ENCODE peak calls at places on chromosomes 3 and 15, in ten cellular contexts. One of them, this sample, is unnamed. For H3K9me3, the result is how much of the 10 kb centered on the place peaks cover.

GRCh38 chr3:187735837-187736236 is 9.4 kb downstream of the BCL6 start:
- DNase-seq in suprapubic skin: no peak
- DNase-seq in transverse colon: no peak
- DNase-seq in spleen: no peak
- DNase-seq in breast epithelium: peak
- DNase-seq in K562: no peak
- DNase-seq in HCT116: no peak
- DNase-seq in prostate gland: no peak
- DNase-seq in GM12878: no peak
- DNase-seq in esophagus muscularis mucosa: no peak
- DNase-seq in this sample: no peak

GRCh38 chr3:9841015-9841414 is 2.8 kb downstream of the RPUSD3 start:
- DNase-seq in suprapubic skin: no peak
- DNase-seq in transverse colon: no peak
- DNase-seq in spleen: no peak
- DNase-seq in breast epithelium: no peak
- DNase-seq in K562: no peak
- DNase-seq in HCT116: no peak
- DNase-seq in prostate gland: no peak
- DNase-seq in GM12878: no peak
- DNase-seq in esophagus muscularis mucosa: no peak
- DNase-seq in this sample: no peak

GRCh38 chr3:46632792-46633191 is 20.5 kb downstream of the FAM240A start:
- DNase-seq in suprapubic skin: no peak
- DNase-seq in transverse colon: no peak
- DNase-seq in spleen: no peak
- DNase-seq in breast epithelium: no peak
- DNase-seq in K562: no peak
- DNase-seq in HCT116: no peak
- DNase-seq in prostate gland: no peak
- DNase-seq in GM12878: no peak
- DNase-seq in esophagus muscularis mucosa: peak
- DNase-seq in this sample: no peak

GRCh38 chr15:81189583-81190283 is 6.9 kb upstream of the IL16 start:
- DNase-seq in suprapubic skin: peak
- DNase-seq in transverse colon: peak
- DNase-seq in spleen: no peak
- DNase-seq in breast epithelium: peak
- DNase-seq in K562: no peak
- DNase-seq in HCT116: no peak
- DNase-seq in prostate gland: no peak
- DNase-seq in GM12878: no peak
- DNase-seq in esophagus muscularis mucosa: no peak
- DNase-seq in this sample: peak

GRCh38 chr3:10189557-10190374 is 25.0 kb downstream of the IRAK2 start:
- DNase-seq in suprapubic skin: peak
- DNase-seq in transverse colon: peak
- DNase-seq in spleen: peak
- DNase-seq in breast epithelium: peak
- DNase-seq in K562: no peak
- DNase-seq in HCT116: no peak
- DNase-seq in prostate gland: peak
- DNase-seq in GM12878: peak
- DNase-seq in esophagus muscularis mucosa: peak
- DNase-seq in this sample: no peak

GRCh38 chr15:58758141-58758540 is 8.6 kb upstream of the ADAM10 start:
- DNase-seq in suprapubic skin: no peak
- DNase-seq in transverse colon: no peak
- DNase-seq in spleen: no peak
- DNase-seq in breast epithelium: no peak
- DNase-seq in K562: peak
- DNase-seq in HCT116: no peak
- DNase-seq in prostate gland: no peak
- DNase-seq in GM12878: no peak
- DNase-seq in esophagus muscularis mucosa: no peak
- DNase-seq in this sample: no peak

GRCh38 chr3:134369861-134370596 is 4.2 kb downstream of the AMOTL2 start:
- DNase-seq in suprapubic skin: peak
- DNase-seq in transverse colon: no peak
- DNase-seq in spleen: peak
- DNase-seq in breast epithelium: no peak
- DNase-seq in K562: no peak
- DNase-seq in HCT116: no peak
- DNase-seq in prostate gland: no peak
- DNase-seq in GM12878: no peak
- DNase-seq in esophagus muscularis mucosa: no peak
- DNase-seq in this sample: no peak

GRCh38 chr3:159877924-159878323 is 110.7 kb upstream of the IL12A start:
- DNase-seq in suprapubic skin: no peak
- DNase-seq in transverse colon: no peak
- DNase-seq in spleen: no peak
- DNase-seq in breast epithelium: no peak
- DNase-seq in K562: no peak
- DNase-seq in HCT116: no peak
- DNase-seq in prostate gland: no peak
- DNase-seq in GM12878: no peak
- DNase-seq in esophagus muscularis mucosa: no peak
- DNase-seq in this sample: no peak

GRCh38 chr3:4994823-4995499 is 15.7 kb downstream of the BHLHE40 start:
- DNase-seq in suprapubic skin: peak
- DNase-seq in transverse colon: no peak
- DNase-seq in spleen: no peak
- DNase-seq in breast epithelium: peak
- DNase-seq in K562: peak
- DNase-seq in HCT116: peak
- DNase-seq in prostate gland: peak
- DNase-seq in GM12878: no peak
- DNase-seq in esophagus muscularis mucosa: no peak
- DNase-seq in this sample: peak

GRCh38 chr3:29514912-29515311 is 234.0 kb downstream of the RBMS3 start:
- DNase-seq in suprapubic skin: no peak
- DNase-seq in transverse colon: no peak
- DNase-seq in spleen: no peak
- DNase-seq in breast epithelium: no peak
- DNase-seq in K562: no peak
- DNase-seq in HCT116: no peak
- DNase-seq in prostate gland: no peak
- DNase-seq in GM12878: no peak
- DNase-seq in esophagus muscularis mucosa: no peak
- DNase-seq in this sample: no peak

GRCh38 chr15:92082217-92082843 is 228.8 kb downstream of the SLCO3A1 start:
- DNase-seq in suprapubic skin: no peak
- DNase-seq in transverse colon: peak
- DNase-seq in spleen: no peak
- DNase-seq in breast epithelium: no peak
- DNase-seq in K562: peak
- DNase-seq in HCT116: peak
- DNase-seq in prostate gland: peak
- DNase-seq in GM12878: no peak
- DNase-seq in esophagus muscularis mucosa: no peak
- DNase-seq in this sample: no peak

DNA sequence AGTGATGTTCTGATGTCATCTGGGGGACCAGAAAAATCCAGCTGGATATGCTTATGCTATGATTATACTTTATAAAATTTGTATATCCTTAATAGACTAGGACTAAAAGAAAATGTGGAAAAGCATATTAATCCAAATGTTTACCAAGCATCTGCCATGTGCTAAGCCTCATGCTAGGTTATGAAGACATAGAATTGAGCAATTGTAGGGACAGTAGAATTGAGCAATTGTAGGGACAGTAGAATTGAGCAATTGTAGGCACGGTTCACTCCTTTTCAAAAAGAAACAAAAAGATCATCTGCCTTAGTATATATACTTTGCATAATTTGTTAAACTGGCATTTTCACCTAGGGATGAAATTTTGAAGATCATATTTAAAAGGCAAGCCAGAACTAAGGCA is 18.3 kb downstream of the ABHD5 start:
- DNase-seq in suprapubic skin: no peak
- DNase-seq in transverse colon: no peak
- DNase-seq in spleen: no peak
- DNase-seq in breast epithelium: no peak
- DNase-seq in K562: no peak
- DNase-seq in HCT116: no peak
- DNase-seq in prostate gland: no peak
- DNase-seq in GM12878: no peak
- DNase-seq in esophagus muscularis mucosa: no peak
- DNase-seq in this sample: no peak
- TF ChIP-seq POLR2AphosphoS5 in suprapubic skin: peak
- TF ChIP-seq POLR2AphosphoS5 in transverse colon: no peak
- TF ChIP-seq POLR2AphosphoS5 in spleen: no peak
- TF ChIP-seq POLR2AphosphoS5 in breast epithelium: peak
- TF ChIP-seq POLR2AphosphoS5 in K562: no peak
- TF ChIP-seq POLR2AphosphoS5 in HCT116: no peak
- TF ChIP-seq POLR2AphosphoS5 in prostate gland: no peak
- TF ChIP-seq POLR2AphosphoS5 in GM12878: no peak
- TF ChIP-seq POLR2AphosphoS5 in esophagus muscularis mucosa: no peak
- TF ChIP-seq POLR2AphosphoS5 in this sample: peak

GRCh38 chr15:23589012-23589411 is 23.5 kb downstream of the MKRN3 start:
- DNase-seq in suprapubic skin: no peak
- DNase-seq in transverse colon: no peak
- DNase-seq in spleen: no peak
- DNase-seq in breast epithelium: no peak
- DNase-seq in K562: no peak
- DNase-seq in HCT116: no peak
- DNase-seq in prostate gland: no peak
- DNase-seq in GM12878: no peak
- DNase-seq in esophagus muscularis mucosa: peak
- DNase-seq in this sample: no peak

DNA sequence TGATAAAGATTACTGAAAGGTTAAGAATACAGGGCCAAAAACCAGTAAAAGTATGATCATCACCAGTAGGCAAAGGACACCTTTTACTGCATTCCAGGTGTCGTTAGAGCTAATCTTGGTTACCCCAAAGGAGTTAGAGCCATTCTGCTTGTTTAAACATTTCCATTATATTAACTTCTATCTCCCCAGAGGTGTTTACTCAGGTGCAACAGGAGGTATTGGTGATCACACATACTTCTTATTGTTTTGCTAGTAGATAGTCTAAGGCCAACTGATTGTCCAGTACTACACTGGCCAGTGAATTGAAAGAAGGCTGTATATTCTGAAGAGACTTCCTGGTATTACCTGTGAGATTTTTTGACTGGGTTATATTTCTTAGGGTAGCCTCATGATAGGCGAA is 22.8 kb downstream of the MKRN3 start:
- DNase-seq in suprapubic skin: no peak
- DNase-seq in transverse colon: no peak
- DNase-seq in spleen: no peak
- DNase-seq in breast epithelium: no peak
- DNase-seq in K562: no peak
- DNase-seq in HCT116: no peak
- DNase-seq in prostate gland: no peak
- DNase-seq in GM12878: no peak
- DNase-seq in esophagus muscularis mucosa: peak
- DNase-seq in this sample: no peak
- H3K9me3 ChIP-seq in suprapubic skin: under half
- H3K9me3 ChIP-seq in transverse colon: under half
- H3K9me3 ChIP-seq in spleen: under half
- H3K9me3 ChIP-seq in breast epithelium: under half
- H3K9me3 ChIP-seq in K562: under half
- H3K9me3 ChIP-seq in HCT116: under half
- H3K9me3 ChIP-seq in prostate gland: under half
- H3K9me3 ChIP-seq in GM12878: under half
- H3K9me3 ChIP-seq in esophagus muscularis mucosa: under half
- H3K9me3 ChIP-seq in this sample: under half

DNA sequence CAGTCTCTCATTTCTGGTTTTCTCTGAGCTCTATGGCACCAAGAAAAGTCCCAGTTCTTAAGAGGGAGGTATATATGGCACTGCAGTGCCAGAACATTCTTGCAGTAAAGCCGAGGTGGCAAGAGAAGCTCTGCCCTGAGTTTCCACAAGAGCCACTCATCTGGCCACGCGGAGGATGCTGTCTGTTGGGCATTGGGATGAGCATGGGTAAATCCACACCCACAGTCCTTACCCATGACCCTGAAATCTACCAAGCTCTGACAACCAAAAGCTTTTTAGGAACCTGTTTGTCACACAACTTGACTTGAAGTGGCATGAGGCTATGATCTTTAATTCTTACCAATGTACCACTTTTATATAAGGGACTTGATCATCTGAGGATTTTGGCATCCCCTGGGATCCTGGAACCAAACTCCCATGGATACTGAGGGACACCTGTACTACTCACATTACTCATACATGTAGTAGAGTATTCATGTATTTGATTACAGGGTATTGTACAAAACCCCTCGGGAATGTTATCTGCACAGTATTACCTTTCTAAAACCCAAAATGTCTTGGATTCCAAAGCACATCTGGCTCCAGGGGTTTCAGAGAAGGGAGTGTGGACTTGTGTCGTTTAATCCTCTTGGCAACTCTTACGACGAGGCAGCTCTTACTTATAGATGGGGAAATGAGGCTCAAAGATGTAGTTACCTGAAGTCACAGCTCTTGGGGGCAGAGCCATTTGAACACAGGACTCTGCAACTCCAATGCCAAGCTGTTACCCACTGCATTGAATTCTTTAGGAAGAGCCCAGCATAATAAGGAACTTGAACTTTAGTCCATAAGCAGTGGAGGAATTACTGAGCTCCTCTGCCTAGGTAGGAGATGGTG is 8.8 kb downstream of the RPL32 start:
- DNase-seq in suprapubic skin: no peak
- DNase-seq in transverse colon: no peak
- DNase-seq in spleen: peak
- DNase-seq in breast epithelium: no peak
- DNase-seq in K562: no peak
- DNase-seq in HCT116: no peak
- DNase-seq in prostate gland: no peak
- DNase-seq in GM12878: no peak
- DNase-seq in esophagus muscularis mucosa: no peak
- DNase-seq in this sample: no peak
- TF ChIP-seq POLR2A in suprapubic skin: no peak
- TF ChIP-seq POLR2A in transverse colon: no peak
- TF ChIP-seq POLR2A in spleen: no peak
- TF ChIP-seq POLR2A in breast epithelium: no peak
- TF ChIP-seq POLR2A in K562: peak
- TF ChIP-seq POLR2A in HCT116: no peak
- TF ChIP-seq POLR2A in prostate gland: no peak
- TF ChIP-seq POLR2A in GM12878: no peak
- TF ChIP-seq POLR2A in esophagus muscularis mucosa: no peak
- TF ChIP-seq POLR2A in this sample: no peak

DNA sequence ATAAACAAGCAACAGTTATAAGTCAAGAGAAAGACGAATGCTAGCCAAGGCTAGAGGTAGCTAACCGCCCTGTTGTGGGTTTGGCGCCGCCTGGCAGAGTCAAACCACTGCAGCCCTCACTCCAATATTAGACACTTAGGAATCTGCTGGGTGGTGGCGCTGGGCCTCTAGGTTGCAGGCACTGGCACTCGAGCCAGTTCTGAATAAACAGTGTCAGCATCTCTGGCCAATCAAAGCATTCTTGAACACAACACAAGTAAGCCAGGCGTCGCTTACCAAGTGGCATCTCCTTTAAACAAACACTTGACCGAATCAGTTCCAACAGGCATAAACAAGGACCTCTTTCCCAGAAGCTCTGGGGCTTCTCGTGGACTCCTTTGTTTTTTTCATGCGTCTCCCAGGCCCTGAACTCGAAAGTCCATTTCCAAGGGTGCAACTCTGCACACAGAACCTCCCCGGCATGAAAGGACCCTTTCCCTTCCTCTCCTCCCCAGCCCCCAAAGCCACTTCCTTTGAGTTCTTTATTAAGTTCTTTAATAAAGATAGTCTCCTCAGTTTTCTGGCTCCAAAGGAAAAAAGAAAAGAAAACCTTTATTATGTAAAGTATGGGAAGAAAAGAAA is 82.3 kb downstream of the LRIG1 start:
- DNase-seq in suprapubic skin: no peak
- DNase-seq in transverse colon: peak
- DNase-seq in spleen: no peak
- DNase-seq in breast epithelium: peak
- DNase-seq in K562: no peak
- DNase-seq in HCT116: no peak
- DNase-seq in prostate gland: peak
- DNase-seq in GM12878: no peak
- DNase-seq in esophagus muscularis mucosa: no peak
- DNase-seq in this sample: no peak
- TF ChIP-seq POLR2AphosphoS5 in suprapubic skin: no peak
- TF ChIP-seq POLR2AphosphoS5 in transverse colon: peak
- TF ChIP-seq POLR2AphosphoS5 in spleen: no peak
- TF ChIP-seq POLR2AphosphoS5 in breast epithelium: no peak
- TF ChIP-seq POLR2AphosphoS5 in K562: no peak
- TF ChIP-seq POLR2AphosphoS5 in HCT116: no peak
- TF ChIP-seq POLR2AphosphoS5 in prostate gland: peak
- TF ChIP-seq POLR2AphosphoS5 in GM12878: no peak
- TF ChIP-seq POLR2AphosphoS5 in esophagus muscularis mucosa: no peak
- TF ChIP-seq POLR2AphosphoS5 in this sample: no peak

This sample was measured in upper lobe of left lung.